ENCODE peak calls at places on chromosomes 4 and X, in eight cellular contexts. Y is GF-D8; S is AG08395; Q is NCI-H345; J is adrenal gland; W is T-helper 1 cell; P is stimulated activated CD4-positive, alpha-beta T cell treated with anti-CD3 and anti-CD28 coated beads, TNF-alpha, amount 100 ng/mL, for 4 hours; D is RKO. C is an unnamed sample.

GRCh38 chr4:138035781-138036258 is 206.3 kb downstream of the SLC7A11 start:
- DNase-seq in Y (peak), S (peak), Q (peak), J (no peak), W (no peak), P (no peak), D (peak), C (peak)

GRCh38 chrX:103716967-103717366 is 6.3 kb downstream of the TMEM31 start:
- DNase-seq in Y (no peak), S (peak), Q (no peak), J (no peak), W (no peak), P (no peak), D (no peak), C (peak)

GRCh38 chr4:140748171-140748570 is 8.0 kb downstream of the TBC1D9 start:
- DNase-seq in Y (no peak), S (no peak), Q (no peak), J (no peak), W (no peak), P (no peak), D (no peak), C (no peak)

GRCh38 chr4:53654300-53654758 is 63.0 kb upstream of the LNX1 start:
- DNase-seq in Y (no peak), S (peak), Q (peak), J (peak), W (no peak), P (no peak), D (no peak), C (peak)

GRCh38 chrX:101385795-101386541 is at the start of gene BTK:
- DNase-seq in Y (peak), S (no peak), Q (no peak), J (no peak), W (no peak), P (no peak), D (no peak), C (no peak)

GRCh38 chr4:20074450-20074849 is 177.3 kb upstream of the SLIT2 start:
- DNase-seq in Y (no peak), S (no peak), Q (no peak), J (no peak), W (no peak), P (no peak), D (no peak), C (no peak)

GRCh38 chrX:27276751-27277150 is 186.4 kb downstream of the PPP4R3C start:
- DNase-seq in Y (no peak), S (no peak), Q (no peak), J (no peak), W (no peak), P (no peak), D (peak), C (no peak)

GRCh38 chr4:13627185-13627605 is 330 bp downstream of the BOD1L1 start:
- DNase-seq in Y (no peak), S (no peak), Q (no peak), J (peak), W (peak), P (no peak), D (peak), C (no peak)

GRCh38 chr4:183183906-183184535 is 85.0 kb downstream of the WWC2 start:
- DNase-seq in Y (no peak), S (no peak), Q (no peak), J (no peak), W (no peak), P (no peak), D (no peak), C (no peak)

GRCh38 chrX:57929373-57929772 is 19.1 kb upstream of the ZXDA start:
- DNase-seq in Y (no peak), S (peak), Q (peak), J (no peak), W (no peak), P (no peak), D (peak), C (peak)

GRCh38 chr4:19961092-19961491 is 290.6 kb upstream of the SLIT2 start:
- DNase-seq in Y (no peak), S (peak), Q (no peak), J (no peak), W (no peak), P (no peak), D (no peak), C (no peak)

GRCh38 chr4:16843831-16844508 is 54.5 kb downstream of the LDB2 start:
- DNase-seq in Y (no peak), S (peak), Q (no peak), J (no peak), W (no peak), P (no peak), D (peak), C (peak)

GRCh38 chrX:100363926-100364325 is 46.1 kb downstream of the PCDH19 start:
- DNase-seq in Y (no peak), S (no peak), Q (no peak), J (no peak), W (no peak), P (no peak), D (no peak), C (peak)

GRCh38 chrX:123217728-123218127 is 33.6 kb downstream of the GRIA3 start:
- DNase-seq in Y (no peak), S (no peak), Q (no peak), J (no peak), W (no peak), P (no peak), D (no peak), C (no peak)

GRCh38 chr4:138327334-138327733 is 85.2 kb upstream of the SLC7A11 start:
- DNase-seq in Y (no peak), S (no peak), Q (no peak), J (no peak), W (no peak), P (no peak), D (no peak), C (no peak)

GRCh38 chr4:7070729-7071511 is 3.1 kb upstream of the GRPEL1 start:
- DNase-seq in Y (peak), S (peak), Q (peak), J (peak), W (peak), P (peak), D (peak), C (peak)

GRCh38 chrX:50111762-50112161 is 89.0 kb downstream of the AKAP4 start:
- DNase-seq in Y (no peak), S (no peak), Q (no peak), J (peak), W (no peak), P (no peak), D (no peak), C (peak)

GRCh38 chr4:107853444-107854325 is 29.0 kb downstream of the SGMS2 start:
- DNase-seq in Y (no peak), S (peak), Q (no peak), J (no peak), W (no peak), P (no peak), D (no peak), C (no peak)

GRCh38 chr4:121053601-121054143 is 18.7 kb downstream of the NDNF start:
- DNase-seq in Y (no peak), S (peak), Q (no peak), J (no peak), W (no peak), P (no peak), D (peak), C (peak)

GRCh38 chr4:166432842-166433241 is 559.8 kb downstream of the TLL1 start:
- DNase-seq in Y (no peak), S (no peak), Q (no peak), J (no peak), W (no peak), P (no peak), D (no peak), C (no peak)

GRCh38 chr4:10115657-10116624 is 658 bp downstream of the WDR1 start:
- DNase-seq in Y (no peak), S (peak), Q (peak), J (peak), W (peak), P (peak), D (peak), C (peak)

GRCh38 chr4:159047478-159048165 is 55.3 kb upstream of the RAPGEF2 start:
- DNase-seq in Y (peak), S (no peak), Q (no peak), J (peak), W (no peak), P (no peak), D (no peak), C (no peak)

GRCh38 chr4:8151165-8151650 is 7.4 kb downstream of the ABLIM2 start:
- DNase-seq in Y (no peak), S (no peak), Q (no peak), J (no peak), W (no peak), P (no peak), D (no peak), C (no peak)

GRCh38 chr4:164536829-164537228 is 217.1 kb upstream of the SMIM31 start:
- DNase-seq in Y (no peak), S (peak), Q (no peak), J (peak), W (no peak), P (no peak), D (peak), C (peak)

GRCh38 chrX:100615015-100615414 is 21.6 kb downstream of the TSPAN6 start:
- DNase-seq in Y (no peak), S (peak), Q (no peak), J (peak), W (no peak), P (no peak), D (peak), C (peak)

GRCh38 chr4:52751349-52751911 is at the start of gene ERVMER34-1:
- DNase-seq in Y (no peak), S (peak), Q (no peak), J (peak), W (no peak), P (no peak), D (no peak), C (peak)

GRCh38 chrX:150525061-150525919 is 43.1 kb upstream of the MTM1 start:
- DNase-seq in Y (no peak), S (no peak), Q (no peak), J (peak), W (no peak), P (no peak), D (no peak), C (no peak)

GRCh38 chrX:103211012-103211715 is 3.7 kb upstream of the BEX4 start:
- DNase-seq in Y (no peak), S (peak), Q (peak), J (peak), W (peak), P (no peak), D (peak), C (peak)

GRCh38 chr4:1199556-1200331 is 27.4 kb upstream of the SPON2 start:
- DNase-seq in Y (no peak), S (no peak), Q (no peak), J (peak), W (no peak), P (no peak), D (no peak), C (no peak)

GRCh38 chrX:99494668-99495067 is 915.4 kb downstream of the PCDH19 start:
- DNase-seq in Y (no peak), S (no peak), Q (no peak), J (no peak), W (no peak), P (no peak), D (no peak), C (no peak)

GRCh38 chr4:13540446-13541175 is 3.7 kb downstream of the NKX3-2 start:
- DNase-seq in Y (no peak), S (peak), Q (no peak), J (no peak), W (no peak), P (no peak), D (no peak), C (no peak)